ENCODE peak calls at places on chromosomes 3 and 15, in eight cellular contexts. P is HCT116, Z is HepG2, V is stomach, J is transverse colon, R is K562, E is endothelial cell of umbilical vein, D is sigmoid colon. L is an unnamed sample.

GRCh38 chr3:142226474-142226873 is 1.1 kb upstream of the GK5 start:
- DNase-seq in E (no peak), Z (peak), P (no peak), V (no peak), J (no peak), R (peak), D (no peak), L (no peak)

GRCh38 chr3:116886202-116886893 is 176.8 kb downstream of the TUSC7 start:
- DNase-seq in R (no peak), J (no peak), D (no peak), V (no peak), E (no peak), Z (no peak), P (no peak), L (no peak)

GRCh38 chr3:14633819-14634424 is 17.6 kb upstream of the CCDC174 start:
- DNase-seq in D (no peak), J (peak), E (peak), P (peak), V (peak), R (peak), Z (peak), L (no peak)

GRCh38 chr3:32583708-32584107 is 13.1 kb upstream of the DYNC1LI1 start:
- DNase-seq in P (no peak), E (no peak), D (no peak), Z (no peak), R (no peak), J (no peak), V (no peak), L (no peak)

GRCh38 chr3:105867690-105868449 is 942 bp downstream of the CBLB start:
- DNase-seq in J (no peak), E (peak), V (no peak), R (no peak), D (no peak), Z (no peak), P (no peak), L (no peak)

GRCh38 chr15:22850055-22850454 is 11.6 kb downstream of the NIPA2 start:
- DNase-seq in J (no peak), V (no peak), P (no peak), R (no peak), Z (no peak), D (no peak), E (no peak), L (no peak)

GRCh38 chr15:75367406-75367912 is 948 bp downstream of the MAN2C1 start:
- DNase-seq in E (no peak), V (no peak), D (no peak), P (no peak), R (no peak), Z (no peak), J (no peak), L (no peak)

GRCh38 chr3:143443851-143444331 is 324.3 kb downstream of the CHST2 start:
- DNase-seq in R (peak), P (peak), J (peak), E (peak), Z (no peak), V (peak), D (peak), L (no peak)

GRCh38 chr3:44962606-44963393 is 13.2 kb downstream of the ZDHHC3 start:
- DNase-seq in P (no peak), R (no peak), D (no peak), Z (no peak), V (no peak), E (no peak), J (no peak), L (no peak)

GRCh38 chr15:48899793-48900192 is 21.9 kb downstream of the EID1 start:
- DNase-seq in R (no peak), D (no peak), V (no peak), Z (no peak), P (no peak), J (no peak), E (no peak), L (no peak)

GRCh38 chr3:152720941-152721718 is 113.8 kb upstream of the P2RY1 start:
- DNase-seq in V (no peak), P (no peak), J (no peak), Z (no peak), E (no peak), R (no peak), D (no peak), L (no peak)

GRCh38 chr15:51190424-51191068 is 95.8 kb upstream of the TNFAIP8L3 start:
- DNase-seq in E (peak), Z (no peak), D (no peak), R (no peak), V (no peak), P (no peak), J (no peak), L (no peak)

GRCh38 chr3:158864492-158864891 is 62.6 kb downstream of the MFSD1 start:
- DNase-seq in D (no peak), J (no peak), V (no peak), Z (no peak), R (no peak), E (no peak), P (no peak), L (no peak)

GRCh38 chr15:92494791-92495190 is 101.1 kb downstream of the ST8SIA2 start:
- DNase-seq in E (no peak), Z (no peak), D (no peak), P (no peak), J (no peak), R (no peak), V (no peak), L (no peak)

GRCh38 chr3:165984589-165984988 is 147.4 kb upstream of the BCHE start:
- DNase-seq in D (no peak), J (no peak), R (no peak), V (no peak), Z (no peak), E (no peak), P (no peak), L (no peak)

GRCh38 chr3:176839447-176839846 is 357.8 kb downstream of the TBL1XR1 start:
- DNase-seq in D (no peak), Z (no peak), R (no peak), P (no peak), V (no peak), E (no peak), J (no peak), L (no peak)

GRCh38 chr3:24867783-24868182 is 373.1 kb upstream of the THRB start:
- DNase-seq in E (no peak), V (no peak), P (no peak), J (no peak), R (no peak), Z (no peak), D (no peak), L (no peak)

GRCh38 chr15:58114812-58115211 is 23.4 kb upstream of the AQP9 start:
- DNase-seq in J (no peak), D (no peak), Z (no peak), R (peak), V (no peak), P (no peak), E (no peak), L (no peak)

GRCh38 chr3:172678068-172678467 is 32.8 kb downstream of the NCEH1 start:
- DNase-seq in V (no peak), D (no peak), E (no peak), P (no peak), R (no peak), Z (no peak), J (no peak), L (no peak)

GRCh38 chr3:34020761-34021635 is 222.6 kb downstream of the PDCD6IP start:
- DNase-seq in J (no peak), V (no peak), E (no peak), R (no peak), Z (no peak), D (no peak), P (no peak), L (no peak)

GRCh38 chr3:147630921-147631320 is 221.8 kb downstream of the ZIC1 start:
- DNase-seq in R (no peak), E (no peak), Z (no peak), J (no peak), P (no peak), V (no peak), D (no peak), L (no peak)

GRCh38 chr15:81301815-81302399 is 22.0 kb downstream of the STARD5 start:
- DNase-seq in E (no peak), R (no peak), J (peak), P (no peak), V (peak), Z (no peak), D (no peak), L (no peak)

GRCh38 chr3:15443826-15444524 is 16.6 kb downstream of the EAF1 start:
- DNase-seq in R (no peak), V (no peak), E (no peak), Z (no peak), J (no peak), D (no peak), P (no peak), L (no peak)

GRCh38 chr15:80070840-80071239 is 11.4 kb downstream of the ZFAND6 start:
- DNase-seq in D (no peak), Z (peak), R (no peak), V (no peak), J (no peak), E (no peak), P (no peak), L (no peak)

GRCh38 chr3:149752788-149753136 is 473 bp upstream of the COMMD2 start:
- DNase-seq in E (no peak), J (no peak), R (no peak), P (no peak), V (no peak), D (no peak), Z (no peak), L (no peak)

GRCh38 chr15:69976366-69976994 is 121.2 kb downstream of the TLE3 start:
- DNase-seq in P (no peak), D (no peak), J (peak), Z (peak), V (no peak), R (peak), E (peak), L (no peak)

GRCh38 chr15:29820802-29821160 is 1.5 kb downstream of the TJP1 start:
- DNase-seq in V (no peak), P (no peak), D (no peak), Z (no peak), R (no peak), E (peak), J (no peak), L (no peak)

GRCh38 chr3:196499807-196500524 is 3.6 kb downstream of the RNF168 start:
- DNase-seq in Z (no peak), E (no peak), J (no peak), V (no peak), P (no peak), R (no peak), D (no peak), L (no peak)

DNA sequence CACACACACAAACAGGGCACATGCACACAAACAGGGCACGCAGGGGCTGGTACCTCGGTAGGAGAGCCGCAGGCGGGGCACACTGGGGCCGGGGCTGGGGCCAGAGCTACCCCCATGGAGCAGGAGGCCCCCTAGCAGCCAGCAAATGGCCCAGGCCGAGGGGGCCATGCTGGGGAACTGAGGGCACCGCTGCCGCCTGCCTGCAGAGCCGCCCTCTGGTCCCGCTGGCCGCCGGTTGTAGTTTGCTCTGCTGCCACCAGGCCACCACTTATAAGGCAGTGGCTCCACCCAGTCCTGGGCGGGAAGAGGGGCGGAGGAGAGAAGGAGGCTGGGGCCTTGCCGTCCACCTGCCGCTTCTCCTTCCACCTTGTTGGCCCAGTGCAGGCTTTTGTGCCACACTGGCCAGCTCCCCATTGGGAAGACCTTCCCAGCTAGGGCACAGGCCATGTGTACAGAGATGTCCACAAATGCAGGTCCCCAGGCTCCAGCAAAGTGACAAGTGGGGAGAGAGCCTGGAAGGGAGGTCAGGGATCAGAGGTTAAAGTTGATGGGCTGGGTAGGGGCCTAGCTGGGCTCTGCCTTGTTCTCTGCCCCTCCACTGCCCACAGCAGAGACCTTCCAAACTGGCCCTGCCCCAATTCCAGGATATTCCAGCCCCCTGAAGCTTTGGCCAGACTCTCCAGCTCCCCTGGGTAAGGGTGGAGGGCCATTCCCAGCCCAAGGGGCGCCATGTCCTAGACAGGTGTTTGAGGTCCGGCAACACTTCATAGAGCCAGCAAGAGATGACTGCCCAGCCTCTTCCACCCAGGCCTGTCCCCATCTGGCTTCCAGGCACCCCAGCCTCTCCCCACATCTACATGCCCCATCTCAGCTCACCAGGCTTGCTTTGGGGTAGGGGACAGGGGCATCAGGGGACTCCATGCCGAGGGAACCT is at the start of gene SEMA3G:
- DNase-seq in J (peak), R (peak), V (peak), Z (peak), P (peak), E (peak), D (peak), L (peak)
- TF ChIP-seq POLR2A in J (no peak), R (no peak), V (no peak), Z (peak), P (peak), E (peak), D (no peak), L (no peak)

GRCh38 chr3:122691195-122691594 is 10.6 kb downstream of the PARP14 start:
- DNase-seq in Z (peak), D (no peak), V (peak), E (peak), P (no peak), R (no peak), J (no peak), L (no peak)

GRCh38 chr3:122697952-122698625 is 17.4 kb downstream of the PARP14 start:
- DNase-seq in V (no peak), E (no peak), D (no peak), R (no peak), J (no peak), Z (no peak), P (no peak), L (no peak)

GRCh38 chr3:122695927-122696561 is 15.4 kb downstream of the PARP14 start:
- DNase-seq in P (no peak), D (no peak), E (no peak), Z (no peak), V (no peak), R (no peak), J (no peak), L (no peak)

GRCh38 chr3:122692674-122693073 is 12.0 kb downstream of the PARP14 start:
- DNase-seq in V (no peak), D (no peak), J (no peak), R (no peak), P (no peak), Z (peak), E (no peak), L (no peak)

DNA sequence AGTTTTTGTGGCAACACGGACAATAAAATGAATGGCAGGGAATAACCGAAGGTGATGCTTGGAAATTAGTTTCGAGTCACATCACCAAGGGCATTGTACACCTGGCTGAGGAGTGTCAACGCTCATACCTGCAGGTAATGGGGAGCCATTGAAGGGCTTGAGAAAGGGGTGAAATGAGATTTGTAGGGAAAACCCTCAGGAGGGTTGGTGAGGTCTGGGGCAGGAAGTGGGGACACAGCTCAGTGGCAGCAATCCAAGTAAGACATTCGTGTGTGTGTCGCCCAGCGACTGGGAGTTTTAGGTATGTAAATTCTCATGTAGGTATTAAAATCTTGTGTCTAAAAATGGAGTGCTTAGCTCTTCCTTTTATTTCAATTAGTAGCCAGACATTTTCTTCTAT is 14.3 kb downstream of the PARP14 start:
- DNase-seq in D (no peak), P (no peak), Z (no peak), V (no peak), E (no peak), R (no peak), J (no peak), L (no peak)
- TF ChIP-seq POLR2AphosphoS5 in D (no peak), P (no peak), Z (no peak), V (no peak), E (no peak), R (no peak), J (no peak), L (no peak)

GRCh38 chr15:64836023-64836536 is 5.6 kb upstream of the PLEKHO2 start:
- DNase-seq in P (no peak), R (no peak), D (peak), E (no peak), J (no peak), V (no peak), Z (no peak), L (no peak)
- TF ChIP-seq CTCF in P (no peak), R (no peak), D (no peak), E (no peak), J (no peak), V (no peak), Z (no peak), L (no peak)

GRCh38 chr3:39288300-39288808 is 8.5 kb upstream of the CX3CR1 start:
- DNase-seq in Z (peak), R (peak), D (peak), V (peak), J (peak), E (peak), P (peak), L (no peak)
- TF ChIP-seq POLR2A in Z (no peak), R (no peak), D (no peak), V (no peak), J (no peak), E (no peak), P (no peak), L (no peak)

DNA sequence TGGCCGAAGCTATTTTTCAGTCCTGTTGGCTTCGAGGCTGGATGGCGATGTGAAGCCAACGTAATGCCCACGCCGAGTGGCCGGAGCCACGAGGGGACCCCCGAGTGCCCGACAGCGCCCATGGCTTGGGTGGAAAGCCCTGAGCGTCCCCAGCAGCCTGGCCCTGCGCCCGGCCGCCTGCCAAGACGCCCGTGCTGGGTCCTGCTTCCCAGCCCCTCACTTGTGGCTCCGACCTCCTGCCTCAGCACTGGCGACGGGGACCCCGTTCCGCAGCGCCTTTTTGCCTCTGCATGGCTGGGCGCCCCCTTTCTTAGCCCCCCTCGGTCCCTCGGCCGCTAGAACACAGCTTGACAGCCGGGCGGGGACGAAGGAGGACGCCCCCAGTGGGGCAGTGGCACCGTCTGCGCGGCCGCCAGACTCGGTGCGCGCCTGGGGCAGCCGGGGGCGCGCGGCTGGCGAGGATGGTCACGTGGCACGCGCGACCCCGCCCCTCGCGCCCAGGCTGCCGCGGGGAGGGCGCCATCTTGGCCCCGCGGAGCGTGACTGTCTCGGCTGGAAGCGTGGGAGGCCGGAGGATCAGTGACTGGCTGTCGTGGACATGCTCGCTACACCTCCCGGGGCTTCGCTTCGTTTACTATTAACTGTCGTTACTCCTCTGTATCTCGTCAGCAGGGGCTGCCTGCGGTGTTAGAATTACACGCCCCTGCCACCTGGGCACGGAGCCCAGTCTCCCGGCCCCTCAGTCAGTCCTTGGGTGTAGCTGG is 626 bp upstream of the GPR176 start:
- DNase-seq in D (peak), V (peak), P (no peak), J (peak), Z (peak), E (peak), R (peak), L (peak)
- TF ChIP-seq POLR2AphosphoS5 in D (peak), V (no peak), P (peak), J (peak), Z (peak), E (peak), R (peak), L (peak)

L was measured in suprapubic skin.